ENCODE peak calls at places on chromosomes 11 and 22, in ten cellular contexts. L is H1, F is GM23248, T is astrocyte, W is fibroblast of lung, C is PC-3, K is HCT116, P is neural progenitor cell, G is DND-41, B is GM23338. R is an unnamed sample.
A peak's percentile ranks its signal among the peaks of the same experiment; 100 is the strongest.

GRCh38 chr11:94815705-94816344 is 47.7 kb downstream of the AMOTL1 start:
- DNase-seq in T (no peak), G (peak; percentile 10), F (no peak), L (no peak), C (peak; percentile 65), W (no peak), B (peak; percentile 82), P (peak; percentile 57), K (peak; percentile 58), R (peak; percentile 57)

GRCh38 chr11:17638311-17638710 is 81.1 kb upstream of the MYOD1 start:
- DNase-seq in L (no peak), P (no peak), G (no peak), T (no peak), B (no peak), C (no peak), K (no peak), W (no peak), F (no peak), R (no peak)

GRCh38 chr22:23403720-23404688 is 176.1 kb downstream of the IGLL1 start:
- DNase-seq in K (no peak), W (no peak), F (peak; percentile 36), C (no peak), T (no peak), P (no peak), B (no peak), G (no peak), L (no peak), R (no peak)

GRCh38 chr11:10878408-10879214 is 20.8 kb upstream of the ZBED5 start:
- DNase-seq in C (peak; percentile 79), P (peak; percentile 70), T (peak; percentile 37), K (peak; percentile 61), W (peak; percentile 81), B (peak; percentile 91), F (peak; percentile 77), G (peak; percentile 46), L (no peak), R (peak; percentile 81)

GRCh38 chr11:58916637-58917036 is 22.7 kb upstream of the GLYATL1 start:
- DNase-seq in T (no peak), G (no peak), B (no peak), K (no peak), P (no peak), L (no peak), F (no peak), W (no peak), C (no peak), R (no peak)

GRCh38 chr11:75802913-75803820 is 11.8 kb upstream of the UVRAG start:
- DNase-seq in G (peak; percentile 66), B (peak; percentile 86), F (peak; percentile 77), C (peak; percentile 84), W (peak; percentile 73), T (peak; percentile 14), K (peak; percentile 46), L (peak; percentile 91), P (peak; percentile 76), R (peak; percentile 76)

GRCh38 chr11:2204361-2205213 is 33.0 kb upstream of the TH start:
- DNase-seq in L (peak; percentile 44), G (no peak), W (no peak), K (no peak), B (no peak), P (no peak), C (no peak), T (no peak), F (no peak), R (no peak)

GRCh38 chr11:34302046-34302921 is 55.5 kb downstream of the ABTB2 start:
- DNase-seq in K (peak; percentile 57), F (peak; percentile 94), L (no peak), C (peak; percentile 84), P (no peak), B (no peak), G (no peak), T (peak; percentile 100), W (peak; percentile 92), R (no peak)

GRCh38 chr11:128522943-128523518 is 64.3 kb downstream of the ETS1 start:
- DNase-seq in B (no peak), F (peak; percentile 57), C (no peak), G (peak; percentile 55), T (no peak), W (no peak), K (no peak), L (no peak), P (no peak), R (no peak)

DNA sequence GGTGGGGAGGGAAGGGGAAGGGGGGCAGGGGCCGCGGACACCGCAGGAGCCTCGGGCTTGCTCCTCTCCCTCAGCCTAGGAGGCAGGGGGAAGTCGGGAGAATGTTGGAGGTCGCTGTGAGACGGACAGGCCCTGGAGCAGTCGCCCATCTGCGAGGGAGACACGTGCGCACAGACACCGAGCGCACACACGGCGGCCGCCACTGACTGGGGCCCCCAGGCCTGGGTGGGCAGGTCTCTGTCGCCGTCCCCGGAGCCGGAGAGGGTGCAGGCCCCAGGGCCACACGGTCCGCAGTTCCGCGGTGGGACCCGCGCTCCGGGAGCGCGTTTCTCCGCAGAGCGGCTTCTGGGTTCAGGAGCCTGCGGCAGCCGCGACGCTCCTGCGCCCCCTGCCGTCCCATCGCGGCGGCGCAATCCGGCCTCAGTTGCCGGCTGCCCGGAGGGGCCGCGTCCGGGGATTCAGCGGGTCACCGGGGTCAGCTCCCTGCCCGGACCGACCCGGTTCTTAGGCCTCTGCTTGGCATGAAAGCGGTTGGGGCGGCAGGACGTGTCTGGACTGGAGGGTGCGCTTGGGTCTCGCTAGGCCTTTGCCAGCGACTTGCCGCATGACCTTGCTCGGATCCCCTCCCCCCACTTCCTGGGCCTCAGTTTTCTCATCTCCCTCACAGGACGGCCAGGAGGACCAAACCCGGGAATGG is 31.3 kb downstream of the PDE2A start:
- DNase-seq in T (peak; percentile 3), C (peak; percentile 69), B (peak; percentile 72), W (peak; percentile 33), K (peak; percentile 32), L (peak; percentile 92), F (peak; percentile 68), P (peak; percentile 83), G (peak; percentile 56), R (peak; percentile 70)
- TF ChIP-seq EZH2 in T (no peak), C (no peak), B (no peak), W (no peak), K (no peak), L (no peak), F (no peak), P (peak; percentile 73), G (no peak), R (no peak)

GRCh38 chr22:29480512-29481264 is 670 bp downstream of the NEFH start:
- DNase-seq in P (peak; percentile 82), B (peak; percentile 75), L (peak; percentile 81), C (no peak), W (peak; percentile 80), T (peak; percentile 37), G (no peak), K (no peak), F (peak; percentile 65), R (peak; percentile 67)
- TF ChIP-seq EZH2 in P (peak; percentile 96), B (peak; percentile 28), L (peak; percentile 65), C (no peak), W (peak; percentile 93), T (peak; percentile 79), G (no peak), K (no peak), F (no peak), R (no peak)

DNA sequence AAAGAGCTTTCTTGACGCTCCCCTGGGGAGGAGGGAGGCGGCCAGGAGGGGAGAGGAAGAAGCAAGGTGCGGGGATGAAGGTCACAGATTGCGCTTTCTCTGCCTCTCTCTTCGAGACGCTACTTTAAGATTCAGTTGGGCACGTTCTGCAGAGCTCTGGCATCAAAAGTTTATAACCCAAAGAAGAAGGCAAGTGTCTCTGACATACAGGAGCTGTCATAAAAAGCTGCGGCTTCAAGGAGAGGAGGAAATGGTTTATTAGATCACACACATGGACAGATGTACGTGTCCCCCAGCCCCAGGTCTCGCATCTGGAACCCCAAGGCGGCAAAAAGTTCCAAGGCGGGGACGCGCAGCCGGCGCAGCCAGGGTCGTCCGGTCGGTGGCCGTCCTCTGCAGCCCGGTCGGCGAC is 589.0 kb downstream of the OPCML start:
- DNase-seq in L (no peak), P (no peak), F (peak; percentile 34), G (no peak), C (no peak), W (peak; percentile 17), K (no peak), B (peak; percentile 43), T (peak; percentile 9), R (no peak)
- TF ChIP-seq EZH2 in L (peak; percentile 44), P (no peak), F (no peak), G (no peak), C (no peak), W (no peak), K (no peak), B (peak; percentile 20), T (no peak), R (peak; percentile 45)

DNA sequence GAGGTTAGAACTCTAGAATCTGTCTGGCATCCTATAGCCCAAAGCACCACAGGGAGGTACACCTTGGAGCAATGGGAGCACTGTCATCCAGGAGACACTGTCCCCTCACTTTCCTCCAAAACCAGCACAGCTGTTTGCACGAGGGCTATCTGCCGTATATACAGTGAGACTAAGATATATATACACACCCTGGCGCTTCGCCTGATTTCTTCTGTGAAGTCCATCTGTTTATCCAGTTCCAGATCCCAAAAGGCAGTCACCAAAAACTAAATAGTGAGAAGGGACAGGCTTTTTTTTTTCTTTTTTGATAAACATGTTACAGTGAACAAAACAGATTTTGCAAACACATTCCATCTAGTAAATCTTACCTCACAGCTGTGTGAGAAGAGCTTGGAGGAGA is 68.5 kb downstream of the ARFGAP2 start:
- DNase-seq in C (no peak), L (no peak), W (no peak), G (no peak), B (no peak), F (no peak), P (no peak), T (no peak), K (no peak), R (no peak)
- TF ChIP-seq EZH2 in C (no peak), L (no peak), W (no peak), G (no peak), B (no peak), F (no peak), P (no peak), T (no peak), K (no peak), R (no peak)

DNA sequence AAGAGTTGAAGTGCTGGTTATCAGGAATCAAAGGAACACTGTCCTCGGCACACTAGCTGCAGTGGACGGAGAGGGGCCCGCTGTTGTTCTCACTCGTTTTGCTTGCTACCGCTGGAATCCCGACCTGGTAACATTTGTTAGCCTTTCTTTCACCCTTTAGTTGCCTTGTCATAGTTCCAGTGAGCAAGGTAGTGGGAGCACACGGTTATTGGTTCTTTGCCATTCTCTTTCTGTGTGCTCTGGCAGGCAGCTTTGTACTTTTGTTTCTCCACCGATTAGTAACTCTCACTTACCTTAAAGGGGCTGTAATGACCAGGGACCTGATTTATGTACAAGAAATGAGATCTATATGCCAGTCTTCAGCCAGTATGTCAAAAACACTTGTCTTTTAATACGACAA is 1.8 kb downstream of the DEPDC7 start:
- DNase-seq in C (no peak), T (no peak), P (no peak), W (no peak), L (no peak), F (no peak), B (peak; percentile 28), G (no peak), K (no peak), R (no peak)
- TF ChIP-seq EZH2 in C (no peak), T (no peak), P (no peak), W (no peak), L (no peak), F (no peak), B (no peak), G (no peak), K (no peak), R (no peak)

GRCh38 chr11:71236836-71237475 is 15.4 kb downstream of the SHANK2 start:
- DNase-seq in B (no peak), C (no peak), K (no peak), F (no peak), L (no peak), T (no peak), W (no peak), G (no peak), P (no peak), R (no peak)
- TF ChIP-seq EZH2 in B (no peak), C (no peak), K (no peak), F (no peak), L (no peak), T (no peak), W (no peak), G (no peak), P (no peak), R (no peak)

R was measured in A673.